ENCODE peak calls at places on chromosomes 1 and 21, in ten cellular contexts. One of them, this sample, is unnamed.

GRCh38 chr1:157363660-157364140 is 188.6 kb downstream of the FCRL5 start:
- DNase-seq in astrocyte of the spinal cord: peak; percentile 45
- DNase-seq in foreskin keratinocyte: no peak
- DNase-seq in heart left ventricle: no peak
- DNase-seq in prostate gland: no peak
- DNase-seq in AG09319: peak; percentile 11
- DNase-seq in RWPE2: no peak
- DNase-seq in bronchial epithelial cell: peak; percentile 40
- DNase-seq in GM23338: peak; percentile 76
- DNase-seq in fibroblast of lung: peak; percentile 20
- DNase-seq in this sample: peak; percentile 73

GRCh38 chr1:155002479-155003226 is at the start of gene ZBTB7B:
- DNase-seq in bronchial epithelial cell: no peak
- DNase-seq in foreskin keratinocyte: no peak
- DNase-seq in fibroblast of lung: peak; percentile 25
- DNase-seq in RWPE2: peak; percentile 72
- DNase-seq in heart left ventricle: no peak
- DNase-seq in prostate gland: peak; percentile 49
- DNase-seq in AG09319: no peak
- DNase-seq in GM23338: no peak
- DNase-seq in astrocyte of the spinal cord: peak; percentile 47
- DNase-seq in this sample: peak; percentile 62

GRCh38 chr1:18948913-18949688 is 7.4 kb downstream of the IFFO2 start:
- DNase-seq in heart left ventricle: no peak
- DNase-seq in prostate gland: peak; percentile 68
- DNase-seq in foreskin keratinocyte: no peak
- DNase-seq in fibroblast of lung: peak; percentile 70
- DNase-seq in GM23338: peak; percentile 24
- DNase-seq in RWPE2: no peak
- DNase-seq in bronchial epithelial cell: no peak
- DNase-seq in AG09319: no peak
- DNase-seq in astrocyte of the spinal cord: peak; percentile 68
- DNase-seq in this sample: peak; percentile 46

GRCh38 chr1:21898326-21899155 is 38.6 kb downstream of the HSPG2 start:
- DNase-seq in prostate gland: no peak
- DNase-seq in foreskin keratinocyte: no peak
- DNase-seq in GM23338: no peak
- DNase-seq in heart left ventricle: peak; percentile 56
- DNase-seq in bronchial epithelial cell: no peak
- DNase-seq in AG09319: no peak
- DNase-seq in RWPE2: peak; percentile 41
- DNase-seq in fibroblast of lung: no peak
- DNase-seq in astrocyte of the spinal cord: no peak
- DNase-seq in this sample: no peak

GRCh38 chr1:108041360-108042143 is 76.6 kb upstream of the VAV3 start:
- DNase-seq in GM23338: no peak
- DNase-seq in bronchial epithelial cell: no peak
- DNase-seq in astrocyte of the spinal cord: no peak
- DNase-seq in heart left ventricle: no peak
- DNase-seq in AG09319: no peak
- DNase-seq in prostate gland: peak; percentile 76
- DNase-seq in foreskin keratinocyte: no peak
- DNase-seq in RWPE2: no peak
- DNase-seq in fibroblast of lung: no peak
- DNase-seq in this sample: peak; percentile 25

GRCh38 chr1:15595809-15596730 is 11.2 kb upstream of the AGMAT start:
- DNase-seq in GM23338: no peak
- DNase-seq in bronchial epithelial cell: no peak
- DNase-seq in fibroblast of lung: no peak
- DNase-seq in prostate gland: no peak
- DNase-seq in RWPE2: no peak
- DNase-seq in heart left ventricle: no peak
- DNase-seq in astrocyte of the spinal cord: no peak
- DNase-seq in AG09319: no peak
- DNase-seq in foreskin keratinocyte: no peak
- DNase-seq in this sample: no peak

GRCh38 chr21:44294391-44295162 is 5.3 kb upstream of the PFKL start:
- DNase-seq in GM23338: no peak
- DNase-seq in foreskin keratinocyte: no peak
- DNase-seq in heart left ventricle: peak; percentile 86
- DNase-seq in prostate gland: no peak
- DNase-seq in RWPE2: no peak
- DNase-seq in AG09319: no peak
- DNase-seq in bronchial epithelial cell: no peak
- DNase-seq in fibroblast of lung: peak; percentile 53
- DNase-seq in astrocyte of the spinal cord: peak; percentile 25
- DNase-seq in this sample: peak; percentile 56

GRCh38 chr1:26535201-26535600 is 5.6 kb downstream of the RPS6KA1 start:
- DNase-seq in bronchial epithelial cell: no peak
- DNase-seq in foreskin keratinocyte: no peak
- DNase-seq in astrocyte of the spinal cord: no peak
- DNase-seq in RWPE2: no peak
- DNase-seq in heart left ventricle: no peak
- DNase-seq in GM23338: no peak
- DNase-seq in fibroblast of lung: no peak
- DNase-seq in prostate gland: no peak
- DNase-seq in AG09319: no peak
- DNase-seq in this sample: no peak

GRCh38 chr1:7845761-7846160 is 7.1 kb downstream of the UTS2 start:
- DNase-seq in heart left ventricle: no peak
- DNase-seq in prostate gland: no peak
- DNase-seq in foreskin keratinocyte: no peak
- DNase-seq in RWPE2: no peak
- DNase-seq in astrocyte of the spinal cord: peak; percentile 15
- DNase-seq in fibroblast of lung: no peak
- DNase-seq in GM23338: no peak
- DNase-seq in bronchial epithelial cell: no peak
- DNase-seq in AG09319: no peak
- DNase-seq in this sample: no peak

GRCh38 chr1:28062806-28063205 is 25.6 kb downstream of the EYA3 start:
- DNase-seq in GM23338: no peak
- DNase-seq in astrocyte of the spinal cord: peak; percentile 16
- DNase-seq in AG09319: no peak
- DNase-seq in heart left ventricle: no peak
- DNase-seq in foreskin keratinocyte: no peak
- DNase-seq in bronchial epithelial cell: peak; percentile 27
- DNase-seq in RWPE2: no peak
- DNase-seq in prostate gland: no peak
- DNase-seq in fibroblast of lung: no peak
- DNase-seq in this sample: peak; percentile 57

GRCh38 chr1:55823521-55824296 is 608.5 kb upstream of the USP24 start:
- DNase-seq in bronchial epithelial cell: no peak
- DNase-seq in fibroblast of lung: peak; percentile 46
- DNase-seq in foreskin keratinocyte: no peak
- DNase-seq in GM23338: no peak
- DNase-seq in RWPE2: no peak
- DNase-seq in astrocyte of the spinal cord: peak; percentile 26
- DNase-seq in heart left ventricle: no peak
- DNase-seq in AG09319: no peak
- DNase-seq in prostate gland: no peak
- DNase-seq in this sample: no peak

GRCh38 chr1:86551305-86551704 is 4.4 kb downstream of the CLCA4 start:
- DNase-seq in astrocyte of the spinal cord: no peak
- DNase-seq in AG09319: no peak
- DNase-seq in heart left ventricle: no peak
- DNase-seq in bronchial epithelial cell: no peak
- DNase-seq in fibroblast of lung: no peak
- DNase-seq in foreskin keratinocyte: no peak
- DNase-seq in prostate gland: no peak
- DNase-seq in GM23338: no peak
- DNase-seq in RWPE2: no peak
- DNase-seq in this sample: no peak

GRCh38 chr1:160082487-160082886 is 1.1 kb downstream of the KCNJ9 start:
- DNase-seq in prostate gland: no peak
- DNase-seq in astrocyte of the spinal cord: no peak
- DNase-seq in AG09319: no peak
- DNase-seq in RWPE2: no peak
- DNase-seq in heart left ventricle: no peak
- DNase-seq in fibroblast of lung: no peak
- DNase-seq in bronchial epithelial cell: no peak
- DNase-seq in foreskin keratinocyte: no peak
- DNase-seq in GM23338: no peak
- DNase-seq in this sample: no peak

GRCh38 chr1:19678931-19679453 is 14.3 kb downstream of the HTR6 start:
- DNase-seq in RWPE2: no peak
- DNase-seq in astrocyte of the spinal cord: no peak
- DNase-seq in fibroblast of lung: no peak
- DNase-seq in heart left ventricle: no peak
- DNase-seq in foreskin keratinocyte: no peak
- DNase-seq in GM23338: no peak
- DNase-seq in AG09319: no peak
- DNase-seq in prostate gland: no peak
- DNase-seq in bronchial epithelial cell: no peak
- DNase-seq in this sample: no peak

GRCh38 chr1:200154069-200154767 is 126.7 kb downstream of the NR5A2 start:
- DNase-seq in bronchial epithelial cell: peak; percentile 79
- DNase-seq in fibroblast of lung: no peak
- DNase-seq in AG09319: no peak
- DNase-seq in RWPE2: no peak
- DNase-seq in heart left ventricle: no peak
- DNase-seq in GM23338: no peak
- DNase-seq in prostate gland: no peak
- DNase-seq in astrocyte of the spinal cord: no peak
- DNase-seq in foreskin keratinocyte: peak; percentile 56
- DNase-seq in this sample: no peak

GRCh38 chr1:53156783-53157182 is 14.3 kb upstream of the SLC1A7 start:
- DNase-seq in heart left ventricle: no peak
- DNase-seq in prostate gland: no peak
- DNase-seq in RWPE2: no peak
- DNase-seq in GM23338: no peak
- DNase-seq in fibroblast of lung: no peak
- DNase-seq in foreskin keratinocyte: no peak
- DNase-seq in bronchial epithelial cell: no peak
- DNase-seq in AG09319: no peak
- DNase-seq in astrocyte of the spinal cord: no peak
- DNase-seq in this sample: no peak

GRCh38 chr1:200372095-200372884 is 37.5 kb downstream of the ZNF281 start:
- DNase-seq in bronchial epithelial cell: peak; percentile 98
- DNase-seq in AG09319: no peak
- DNase-seq in GM23338: peak; percentile 67
- DNase-seq in foreskin keratinocyte: peak; percentile 59
- DNase-seq in prostate gland: peak; percentile 12
- DNase-seq in RWPE2: peak; percentile 73
- DNase-seq in heart left ventricle: no peak
- DNase-seq in fibroblast of lung: peak; percentile 67
- DNase-seq in astrocyte of the spinal cord: peak; percentile 78
- DNase-seq in this sample: peak; percentile 92

GRCh38 chr21:29135481-29135880 is 5.0 kb downstream of the MAP3K7CL start:
- DNase-seq in heart left ventricle: no peak
- DNase-seq in bronchial epithelial cell: no peak
- DNase-seq in RWPE2: no peak
- DNase-seq in foreskin keratinocyte: no peak
- DNase-seq in AG09319: no peak
- DNase-seq in GM23338: no peak
- DNase-seq in prostate gland: no peak
- DNase-seq in astrocyte of the spinal cord: no peak
- DNase-seq in fibroblast of lung: no peak
- DNase-seq in this sample: no peak

DNA sequence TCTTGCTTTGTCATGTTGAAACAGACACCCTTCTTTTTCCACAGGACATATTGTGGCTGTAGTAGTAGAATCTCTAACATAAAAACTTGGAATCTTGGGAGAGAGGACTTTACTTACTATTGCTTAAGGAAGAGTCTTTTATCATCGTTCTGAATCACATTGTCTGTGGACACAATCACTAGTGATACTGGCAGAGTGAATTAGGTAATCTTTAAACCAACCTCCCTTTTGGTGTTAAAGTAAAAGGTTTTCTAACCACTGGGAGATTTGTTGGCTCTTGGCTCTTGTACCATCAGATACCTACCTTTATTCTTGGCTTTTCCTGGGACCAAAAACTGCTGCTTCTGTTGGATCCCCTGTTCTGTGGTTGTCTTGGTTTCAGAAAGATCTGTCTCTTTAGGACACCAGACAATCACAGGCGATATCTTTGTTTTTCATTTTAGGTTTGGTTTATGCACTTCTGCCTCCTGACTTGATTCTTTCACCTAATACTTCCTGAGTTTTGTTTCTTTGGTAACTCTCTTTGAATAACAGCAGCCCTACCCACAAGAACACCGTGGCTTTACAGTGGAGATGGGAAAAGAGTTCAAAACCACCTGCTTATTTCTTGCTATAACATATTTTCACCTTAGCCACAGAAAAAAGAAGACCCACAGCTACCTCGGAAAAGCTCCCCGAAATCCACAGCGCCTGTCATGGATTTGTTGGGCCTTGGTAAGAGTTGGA is 36.6 kb upstream of the ZFP69B start:
- DNase-seq in RWPE2: no peak
- DNase-seq in prostate gland: no peak
- DNase-seq in astrocyte of the spinal cord: no peak
- DNase-seq in AG09319: no peak
- DNase-seq in heart left ventricle: no peak
- DNase-seq in bronchial epithelial cell: no peak
- DNase-seq in foreskin keratinocyte: no peak
- DNase-seq in fibroblast of lung: no peak
- DNase-seq in GM23338: no peak
- DNase-seq in this sample: no peak
- TF ChIP-seq CTCF in RWPE2: no peak
- TF ChIP-seq CTCF in prostate gland: no peak
- TF ChIP-seq CTCF in astrocyte of the spinal cord: no peak
- TF ChIP-seq CTCF in AG09319: no peak
- TF ChIP-seq CTCF in heart left ventricle: no peak
- TF ChIP-seq CTCF in bronchial epithelial cell: no peak
- TF ChIP-seq CTCF in foreskin keratinocyte: no peak
- TF ChIP-seq CTCF in fibroblast of lung: no peak
- TF ChIP-seq CTCF in GM23338: no peak
- TF ChIP-seq CTCF in this sample: no peak

GRCh38 chr1:212915245-212916091 is 34.9 kb upstream of the VASH2 start:
- DNase-seq in GM23338: peak; percentile 83
- DNase-seq in AG09319: no peak
- DNase-seq in fibroblast of lung: peak; percentile 79
- DNase-seq in prostate gland: no peak
- DNase-seq in foreskin keratinocyte: no peak
- DNase-seq in bronchial epithelial cell: no peak
- DNase-seq in heart left ventricle: peak; percentile 48
- DNase-seq in astrocyte of the spinal cord: peak; percentile 54
- DNase-seq in RWPE2: no peak
- DNase-seq in this sample: peak; percentile 38
- TF ChIP-seq CTCF in GM23338: peak; percentile 69
- TF ChIP-seq CTCF in AG09319: peak; percentile 18
- TF ChIP-seq CTCF in fibroblast of lung: peak; percentile 41
- TF ChIP-seq CTCF in prostate gland: peak; percentile 11
- TF ChIP-seq CTCF in foreskin keratinocyte: peak; percentile 31
- TF ChIP-seq CTCF in bronchial epithelial cell: no peak
- TF ChIP-seq CTCF in heart left ventricle: peak; percentile 18
- TF ChIP-seq CTCF in astrocyte of the spinal cord: peak; percentile 52
- TF ChIP-seq CTCF in RWPE2: no peak
- TF ChIP-seq CTCF in this sample: peak; percentile 23

GRCh38 chr21:38333290-38334272 is 76.8 kb downstream of the KCNJ15 start:
- DNase-seq in GM23338: peak; percentile 37
- DNase-seq in AG09319: no peak
- DNase-seq in foreskin keratinocyte: no peak
- DNase-seq in prostate gland: no peak
- DNase-seq in astrocyte of the spinal cord: no peak
- DNase-seq in RWPE2: no peak
- DNase-seq in heart left ventricle: no peak
- DNase-seq in fibroblast of lung: peak; percentile 41
- DNase-seq in bronchial epithelial cell: no peak
- DNase-seq in this sample: peak; percentile 36
- TF ChIP-seq CTCF in GM23338: peak; percentile 48
- TF ChIP-seq CTCF in AG09319: peak; percentile 24
- TF ChIP-seq CTCF in foreskin keratinocyte: peak; percentile 42
- TF ChIP-seq CTCF in prostate gland: no peak
- TF ChIP-seq CTCF in astrocyte of the spinal cord: peak; percentile 52
- TF ChIP-seq CTCF in RWPE2: peak; percentile 15
- TF ChIP-seq CTCF in heart left ventricle: peak; percentile 38
- TF ChIP-seq CTCF in fibroblast of lung: peak; percentile 49
- TF ChIP-seq CTCF in bronchial epithelial cell: peak; percentile 3
- TF ChIP-seq CTCF in this sample: peak; percentile 8

GRCh38 chr1:206663832-206664652 is 20.7 kb upstream of the MAPKAPK2 start:
- DNase-seq in RWPE2: no peak
- DNase-seq in heart left ventricle: peak; percentile 76
- DNase-seq in fibroblast of lung: peak; percentile 75
- DNase-seq in foreskin keratinocyte: no peak
- DNase-seq in bronchial epithelial cell: peak; percentile 52
- DNase-seq in AG09319: peak; percentile 25
- DNase-seq in prostate gland: peak; percentile 61
- DNase-seq in GM23338: peak; percentile 90
- DNase-seq in astrocyte of the spinal cord: peak; percentile 69
- DNase-seq in this sample: peak; percentile 86
- TF ChIP-seq CTCF in RWPE2: peak; percentile 87
- TF ChIP-seq CTCF in heart left ventricle: peak; percentile 85
- TF ChIP-seq CTCF in fibroblast of lung: peak; percentile 81
- TF ChIP-seq CTCF in foreskin keratinocyte: peak; percentile 85
- TF ChIP-seq CTCF in bronchial epithelial cell: peak; percentile 80
- TF ChIP-seq CTCF in AG09319: peak; percentile 69
- TF ChIP-seq CTCF in prostate gland: peak; percentile 85
- TF ChIP-seq CTCF in GM23338: peak; percentile 92
- TF ChIP-seq CTCF in astrocyte of the spinal cord: peak; percentile 76
- TF ChIP-seq CTCF in this sample: peak; percentile 99